ENCODE peak calls at places on chromosomes 5 and 9, in five cellular contexts. F, L, S, Z and E are unnamed samples.

GRCh38 chr5:148817606-148818005 is 8.8 kb upstream of the ADRB2 start:
- DNase-seq in F (no peak), S (no peak), Z (no peak), L (no peak), E (no peak)

GRCh38 chr9:72476617-72477375 is 44.6 kb upstream of the TMC1 start:
- DNase-seq in S (no peak), F (no peak), Z (no peak), L (no peak), E (no peak)

GRCh38 chr5:172820046-172820767 is 13.8 kb upstream of the ERGIC1 start:
- DNase-seq in S (no peak), F (no peak), Z (no peak), L (no peak), E (peak)

GRCh38 chr9:36030871-36031270 is 5.8 kb upstream of the RECK start:
- DNase-seq in L (no peak), F (no peak), Z (no peak), S (no peak), E (no peak)

GRCh38 chr9:26326473-26327044 is 566.0 kb downstream of the CAAP1 start:
- DNase-seq in S (peak), Z (no peak), L (peak), F (no peak), E (no peak)

GRCh38 chr5:1897816-1898450 is 15.2 kb upstream of the IRX4 start:
- DNase-seq in Z (no peak), F (peak), L (no peak), S (no peak), E (no peak)

GRCh38 chr9:38641985-38642864 is 21.8 kb upstream of the ANKRD18A start:
- DNase-seq in S (no peak), L (no peak), F (no peak), Z (no peak), E (no peak)

GRCh38 chr5:68949711-68950110 is 144.1 kb upstream of the SLC30A5 start:
- DNase-seq in L (no peak), Z (no peak), F (no peak), S (no peak), E (no peak)

GRCh38 chr5:153352685-153353219 is 137.7 kb upstream of the GRIA1 start:
- DNase-seq in Z (no peak), F (no peak), S (no peak), L (no peak), E (no peak)

GRCh38 chr5:55226027-55226933 is 835 bp downstream of the MCIDAS start:
- DNase-seq in Z (no peak), L (no peak), F (no peak), S (no peak), E (no peak)

GRCh38 chr5:163503106-163504090 is 2.0 kb upstream of the MAT2B start:
- DNase-seq in S (peak), L (peak), F (peak), Z (peak), E (peak)

GRCh38 chr9:136086951-136087740 is 7.9 kb downstream of the NACC2 start:
- DNase-seq in L (no peak), F (peak), S (no peak), Z (no peak), E (peak)

GRCh38 chr5:107806705-107807104 is 136.0 kb upstream of the EFNA5 start:
- DNase-seq in Z (no peak), S (no peak), F (no peak), L (no peak), E (no peak)

GRCh38 chr5:73917433-73917832 is 291.4 kb downstream of the ARHGEF28 start:
- DNase-seq in L (no peak), S (no peak), Z (peak), F (no peak), E (peak)

GRCh38 chr5:168989731-168990505 is 311.0 kb downstream of the SLIT3 start:
- DNase-seq in L (no peak), Z (no peak), S (no peak), F (no peak), E (no peak)

GRCh38 chr9:89850633-89851325 is 246.0 kb downstream of the GADD45G start:
- DNase-seq in F (peak), Z (no peak), S (no peak), L (no peak), E (no peak)

GRCh38 chr5:168125445-168126199 is 165.8 kb upstream of the WWC1 start:
- DNase-seq in L (no peak), S (no peak), F (no peak), Z (peak), E (no peak)

GRCh38 chr9:91939953-91940352 is 10.1 kb downstream of the ROR2 start:
- DNase-seq in S (no peak), Z (no peak), F (no peak), L (no peak), E (no peak)

GRCh38 chr5:164504141-164504772 is 998.8 kb downstream of the MAT2B start:
- DNase-seq in S (no peak), F (no peak), Z (no peak), L (peak), E (peak)

GRCh38 chr9:109206670-109207069 is 39.6 kb upstream of the FRRS1L start:
- DNase-seq in F (no peak), S (no peak), Z (no peak), L (peak), E (no peak)

GRCh38 chr5:113005454-113005853 is 28.9 kb downstream of the DCP2 start:
- DNase-seq in F (no peak), S (no peak), Z (no peak), L (no peak), E (no peak)

GRCh38 chr5:88954511-88954910 is 71.5 kb upstream of the MEF2C start:
- DNase-seq in Z (no peak), F (no peak), L (no peak), S (no peak), E (no peak)

GRCh38 chr9:36029765-36030528 is 6.8 kb upstream of the RECK start:
- DNase-seq in F (no peak), S (no peak), L (no peak), Z (no peak), E (no peak)

GRCh38 chr9:80899208-80899607 is 790.1 kb downstream of the TLE1 start:
- DNase-seq in F (no peak), S (no peak), Z (no peak), L (no peak), E (no peak)

GRCh38 chr5:90983148-90983547 is 400.0 kb downstream of the ARRDC3 start:
- DNase-seq in L (no peak), S (peak), F (no peak), Z (no peak), E (no peak)

GRCh38 chr5:97071101-97071500 is 71.3 kb downstream of the LIX1 start:
- DNase-seq in S (no peak), Z (no peak), F (peak), L (no peak), E (no peak)

GRCh38 chr9:134227451-134228411 is 63.4 kb upstream of the RNU6ATAC start:
- DNase-seq in F (no peak), L (no peak), S (no peak), Z (peak), E (no peak)

GRCh38 chr5:994821-995220 is 13.8 kb upstream of the NKD2 start:
- DNase-seq in S (no peak), L (no peak), F (peak), Z (no peak), E (peak)

GRCh38 chr9:70933318-70933717 is 188.1 kb downstream of the TRPM3 start:
- DNase-seq in L (no peak), S (no peak), F (no peak), Z (no peak), E (no peak)

GRCh38 chr9:22395585-22396205 is 50.9 kb upstream of the DMRTA1 start:
- DNase-seq in L (no peak), Z (no peak), F (no peak), S (no peak), E (no peak)

GRCh38 chr9:115976726-115977125 is 176.9 kb upstream of the PAPPA start:
- DNase-seq in F (no peak), S (no peak), L (no peak), Z (no peak), E (no peak)